ENCODE peak calls at places on chromosomes 3 and 15, in four cellular contexts. Z is K562, H is HepG2, V is GM12878. Q is an unnamed sample.
A peak's percentile ranks its signal among the peaks of the same experiment; 100 is the strongest.

GRCh38 chr3:172856766-172857742 is 106.5 kb downstream of the ECT2 start:
- DNase-seq in V (no peak), Z (peak; percentile 17), H (peak; percentile 40), Q (no peak)

GRCh38 chr3:72579191-72579580 is 269.1 kb downstream of the SHQ1 start:
- DNase-seq in V (no peak), H (no peak), Z (no peak), Q (no peak)

GRCh38 chr3:53618946-53619345 is 124.5 kb downstream of the CACNA1D start:
- DNase-seq in V (no peak), Z (no peak), H (no peak), Q (no peak)

GRCh38 chr3:99128740-99129505 is 227.4 kb upstream of the DCBLD2 start:
- DNase-seq in H (no peak), V (no peak), Z (no peak), Q (no peak)

GRCh38 chr3:151084893-151085226 is 604 bp upstream of the MED12L start:
- DNase-seq in V (no peak), H (no peak), Z (no peak), Q (no peak)

GRCh38 chr3:129311054-129311902 is 32.6 kb downstream of the HMCES start:
- DNase-seq in V (no peak), Z (no peak), H (no peak), Q (no peak)

GRCh38 chr15:92111756-92112155 is 258.2 kb downstream of the SLCO3A1 start:
- DNase-seq in V (no peak), H (no peak), Z (no peak), Q (no peak)

GRCh38 chr15:77823736-77824135 is 191.0 kb upstream of the LINGO1 start:
- DNase-seq in V (no peak), H (no peak), Z (no peak), Q (no peak)

GRCh38 chr3:192864943-192865342 is 52.7 kb downstream of the MB21D2 start:
- DNase-seq in V (no peak), Z (no peak), H (no peak), Q (no peak)

GRCh38 chr3:149179225-149179624 is 42.4 kb downstream of the CP start:
- DNase-seq in V (no peak), Z (no peak), H (no peak), Q (no peak)

GRCh38 chr15:78149068-78149804 is at the start of gene IDH3A:
- DNase-seq in Z (peak; percentile 99), H (peak; percentile 88), V (peak; percentile 80), Q (peak; percentile 99)

GRCh38 chr3:151460774-151461450 is at the start of gene IGSF10:
- DNase-seq in H (no peak), Z (no peak), V (no peak), Q (peak; percentile 61)

GRCh38 chr3:38649500-38650247 is at the start of gene SCN5A:
- DNase-seq in H (no peak), V (no peak), Z (peak; percentile 99), Q (peak; percentile 61)

GRCh38 chr3:101867521-101867920 is 18.2 kb downstream of the NFKBIZ start:
- DNase-seq in Z (no peak), V (no peak), H (no peak), Q (no peak)

GRCh38 chr3:126350502-126351085 is 6.6 kb downstream of the KLF15 start:
- DNase-seq in H (no peak), V (no peak), Z (no peak), Q (peak; percentile 2)

GRCh38 chr3:168705412-168705811 is 609.7 kb upstream of the GOLIM4 start:
- DNase-seq in V (no peak), H (no peak), Z (no peak), Q (no peak)

GRCh38 chr3:127485396-127486170 is 105.0 kb downstream of the TPRA1 start:
- DNase-seq in V (no peak), H (no peak), Z (no peak), Q (no peak)

GRCh38 chr3:177050466-177051237 is 146.6 kb downstream of the TBL1XR1 start:
- DNase-seq in Z (peak; percentile 20), H (peak; percentile 13), V (no peak), Q (no peak)

DNA sequence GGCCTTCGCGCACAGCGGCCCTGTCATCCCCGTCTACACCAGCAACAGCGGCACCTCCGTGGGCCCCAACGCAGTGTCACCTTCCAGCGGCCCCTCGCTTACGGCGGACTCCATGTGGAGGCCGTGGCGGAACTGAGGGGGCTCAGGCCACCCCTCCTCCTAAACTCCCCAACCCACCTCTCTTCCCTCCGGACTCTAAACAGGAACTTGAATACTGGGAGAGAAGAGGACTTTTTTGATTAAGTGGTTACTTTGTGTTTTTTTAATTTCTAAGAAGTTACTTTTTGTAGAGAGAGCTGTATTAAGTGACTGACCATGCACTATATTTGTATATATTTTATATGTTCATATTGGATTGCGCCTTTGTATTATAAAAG is 2.1 kb downstream of the HES1 start:
- DNase-seq in Z (no peak), H (no peak), V (no peak), Q (no peak)
- TF ChIP-seq CBFB in Z (no peak), H (no peak), V (no peak), Q (no peak)

DNA sequence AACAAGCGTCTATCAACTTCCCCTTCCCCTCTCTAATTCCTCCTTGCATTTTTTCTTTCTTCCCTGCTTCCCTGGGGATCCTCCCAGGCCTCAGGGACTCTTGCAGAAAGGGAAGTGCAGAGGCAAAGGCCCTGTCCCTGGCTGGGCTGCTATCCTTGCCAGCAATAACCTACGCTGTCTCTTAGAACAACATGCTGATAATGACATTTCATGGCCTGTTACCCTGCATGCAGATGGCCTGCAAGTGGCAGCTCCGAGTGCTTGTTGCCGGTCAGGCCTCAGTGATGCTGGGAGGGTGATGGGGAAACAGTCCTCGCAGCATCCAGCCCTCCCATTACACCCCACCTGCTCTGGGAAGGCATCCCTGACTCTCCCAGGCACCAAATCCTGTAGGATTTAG is 167.6 kb downstream of the RAB11A start:
- DNase-seq in Z (no peak), H (no peak), V (no peak), Q (no peak)
- TF ChIP-seq CBFB in Z (no peak), H (no peak), V (no peak), Q (no peak)

DNA sequence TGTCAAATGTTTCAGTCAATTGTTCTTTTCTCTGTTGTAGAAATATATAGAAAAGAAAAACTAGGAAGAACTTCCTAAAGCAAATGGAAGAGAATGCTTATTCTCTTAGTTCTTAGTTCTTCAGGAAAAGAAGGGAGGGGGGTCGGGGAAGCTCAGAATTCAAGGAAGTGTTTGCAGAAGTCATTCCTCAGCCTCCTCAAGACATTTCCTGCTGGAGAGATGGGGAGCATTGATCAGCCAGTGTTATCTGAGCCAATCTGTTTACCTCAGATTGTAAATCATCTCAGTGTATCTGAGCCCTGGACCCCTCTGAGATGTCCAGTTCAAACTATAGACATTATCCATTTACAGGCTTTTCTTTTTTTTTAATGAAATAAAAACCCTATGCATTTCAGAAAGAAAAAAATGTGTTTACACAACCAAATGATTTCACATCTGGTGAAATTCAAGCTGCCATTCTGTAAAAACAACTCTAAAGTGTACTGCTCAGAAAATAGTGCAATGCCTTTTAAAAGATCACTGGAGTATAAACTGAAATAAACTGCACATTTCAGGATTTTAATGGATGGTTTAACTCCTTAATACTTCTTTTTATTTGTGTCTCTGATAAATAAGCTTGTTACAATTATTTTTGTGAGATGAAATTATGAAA is 460.7 kb downstream of the ROBO1 start:
- DNase-seq in H (no peak), Z (no peak), V (no peak), Q (no peak)
- TF ChIP-seq CBFB in H (no peak), Z (no peak), V (no peak), Q (no peak)

GRCh38 chr15:29539736-29540135 is 270.1 kb upstream of the NSMCE3 start:
- DNase-seq in Z (no peak), V (no peak), H (no peak), Q (no peak)
- TF ChIP-seq CBFB in Z (no peak), V (no peak), H (no peak), Q (no peak)

DNA sequence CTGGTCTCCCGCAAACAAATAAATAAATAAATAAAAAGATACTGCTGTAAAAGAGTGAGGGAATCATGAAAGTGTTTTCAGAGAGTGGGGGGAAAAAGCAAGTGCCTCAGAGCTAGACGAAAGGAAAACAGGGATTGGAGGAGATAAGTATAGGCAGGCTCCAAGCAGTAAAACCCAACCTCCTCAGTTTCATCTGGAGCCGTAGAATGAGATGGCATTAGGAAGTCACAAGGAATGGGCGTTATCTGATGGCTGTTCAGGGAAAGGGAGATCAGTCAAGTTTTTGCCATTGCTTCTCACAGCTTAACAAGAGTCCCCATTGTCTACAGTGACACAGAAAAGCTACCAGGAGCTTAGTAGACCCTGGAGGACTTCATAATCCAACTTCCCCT is 451.5 kb upstream of the PPP2R3A start:
- DNase-seq in Z (no peak), V (no peak), H (no peak), Q (no peak)
- TF ChIP-seq CBFB in Z (no peak), V (no peak), H (no peak), Q (no peak)

GRCh38 chr15:63089260-63090043 is 32.2 kb upstream of the LACTB start:
- DNase-seq in H (peak; percentile 82), V (no peak), Z (no peak), Q (peak; percentile 38)
- TF ChIP-seq CBFB in H (no peak), V (no peak), Z (no peak), Q (no peak)

Q was measured in WTC11.